ENCODE peak calls at places on chromosome 17, in seven cellular contexts. Y is renal cortical epithelial cell; W is Right ventricle myocardium superior; U is CD8-positive, alpha-beta T cell; B is stimulated activated CD8-positive, alpha-beta memory T cell treated with anti-CD3 and anti-CD28 coated beads, Interleukin-12 subunit alpha, Interleukin-12 subunit beta, amount 100 ng/mL, for 1 hour; E is MM.1S; C is BJ. L is an unnamed sample.

GRCh38 chr17:39009471-39010085 is 42.4 kb upstream of the FBXO47 start:
- DNase-seq in Y (no peak), W (no peak), U (no peak), B (no peak), E (no peak), C (no peak), L (no peak)

GRCh38 chr17:63439682-63440081 is 6.4 kb downstream of the CYB561 start:
- DNase-seq in Y (no peak), W (no peak), U (no peak), B (no peak), E (peak; percentile 9), C (peak; percentile 21), L (peak; percentile 86)

GRCh38 chr17:57294629-57295501 is 38.5 kb downstream of the MSI2 start:
- DNase-seq in Y (peak; percentile 81), W (no peak), U (peak; percentile 39), B (peak; percentile 12), E (no peak), C (no peak), L (peak; percentile 59)

GRCh38 chr17:37276475-37276874 is 99.3 kb upstream of the C17orf78 start:
- DNase-seq in Y (no peak), W (no peak), U (no peak), B (no peak), E (no peak), C (no peak), L (peak; percentile 34)

GRCh38 chr17:31697838-31698237 is 161.2 kb downstream of the COPRS start:
- DNase-seq in Y (no peak), W (no peak), U (no peak), B (no peak), E (no peak), C (no peak), L (no peak)

GRCh38 chr17:47692895-47693666 is 880 bp upstream of the TBKBP1 start:
- DNase-seq in Y (no peak), W (no peak), U (no peak), B (no peak), E (peak; percentile 37), C (no peak), L (no peak)

GRCh38 chr17:76735586-76736348 is 1.4 kb downstream of the SRSF2 start:
- DNase-seq in Y (no peak), W (no peak), U (no peak), B (no peak), E (peak; percentile 47), C (no peak), L (no peak)

GRCh38 chr17:82272495-82273326 is 789 bp downstream of the CSNK1D start:
- DNase-seq in Y (no peak), W (peak; percentile 67), U (peak; percentile 16), B (no peak), E (peak; percentile 23), C (no peak), L (no peak)

GRCh38 chr17:41386227-41386626 is 4.1 kb upstream of the KRT34 start:
- DNase-seq in Y (no peak), W (no peak), U (no peak), B (no peak), E (no peak), C (no peak), L (no peak)

GRCh38 chr17:32584792-32585191 is 98.0 kb downstream of the CDK5R1 start:
- DNase-seq in Y (no peak), W (no peak), U (no peak), B (no peak), E (no peak), C (no peak), L (no peak)

GRCh38 chr17:2312736-2313135 is 9.0 kb downstream of the SRR start:
- DNase-seq in Y (no peak), W (no peak), U (no peak), B (no peak), E (no peak), C (no peak), L (peak; percentile 62)

GRCh38 chr17:8806206-8807069 is 7.3 kb upstream of the MFSD6L start:
- DNase-seq in Y (no peak), W (no peak), U (no peak), B (no peak), E (peak; percentile 82), C (no peak), L (no peak)

GRCh38 chr17:65163990-65164495 is 26.9 kb downstream of the RGS9 start:
- DNase-seq in Y (peak; percentile 52), W (no peak), U (peak; percentile 25), B (peak; percentile 17), E (no peak), C (no peak), L (peak; percentile 52)

GRCh38 chr17:48500435-48501426 is 30.1 kb downstream of the HOXB1 start:
- DNase-seq in Y (no peak), W (no peak), U (no peak), B (no peak), E (no peak), C (no peak), L (no peak)

GRCh38 chr17:82734987-82735866 is at the start of gene FN3K:
- DNase-seq in Y (no peak), W (peak; percentile 73), U (peak; percentile 12), B (no peak), E (no peak), C (no peak), L (peak; percentile 72)

GRCh38 chr17:69466905-69467630 is 52.6 kb downstream of the MAP2K6 start:
- DNase-seq in Y (peak; percentile 94), W (no peak), U (no peak), B (no peak), E (no peak), C (peak; percentile 25), L (peak; percentile 87)

GRCh38 chr17:81345211-81346089 is 49.8 kb upstream of the BAHCC1 start:
- DNase-seq in Y (no peak), W (peak; percentile 93), U (peak; percentile 21), B (no peak), E (peak; percentile 49), C (no peak), L (peak; percentile 92)

GRCh38 chr17:75856062-75856681 is 1.0 kb upstream of the WBP2 start:
- DNase-seq in Y (no peak), W (no peak), U (no peak), B (no peak), E (peak; percentile 41), C (no peak), L (peak; percentile 46)

GRCh38 chr17:79534111-79534510 is 76.7 kb downstream of the RBFOX3 start:
- DNase-seq in Y (no peak), W (no peak), U (no peak), B (no peak), E (no peak), C (no peak), L (no peak)

GRCh38 chr17:65027305-65027704 is 29.2 kb downstream of the GNA13 start:
- DNase-seq in Y (peak; percentile 86), W (no peak), U (no peak), B (peak; percentile 32), E (no peak), C (no peak), L (peak; percentile 77)

GRCh38 chr17:81851423-81851822 is 8.9 kb downstream of the P4HB start:
- DNase-seq in Y (no peak), W (no peak), U (no peak), B (no peak), E (no peak), C (no peak), L (no peak)

L was measured in choroid plexus epithelial cell.